ENCODE peak calls at places on chromosome 20, in four cellular contexts. D is G401; C is astrocyte of the cerebellum; X is stimulated activated CD8-positive, alpha-beta memory T cell treated with anti-CD3 and anti-CD28 coated beads, Interleukin-4, amount 100 ng/mL, for 48 hours. L is an unnamed sample.

GRCh38 chr20:47160240-47160639 is 196.3 kb downstream of the ZMYND8 start:
- DNase-seq in D (no peak), C (no peak), X (no peak), L (no peak)

GRCh38 chr20:40753472-40753871 is 64.4 kb upstream of the MAFB start:
- DNase-seq in D (no peak), C (no peak), X (no peak), L (no peak)

GRCh38 chr20:50527068-50527605 is 17.0 kb downstream of the PTPN1 start:
- DNase-seq in D (no peak), C (no peak), X (no peak), L (no peak)

GRCh38 chr20:49225896-49226295 is 6.7 kb downstream of the DDX27 start:
- DNase-seq in D (no peak), C (no peak), X (no peak), L (no peak)

GRCh38 chr20:22542427-22542826 is 41.9 kb downstream of the FOXA2 start:
- DNase-seq in D (no peak), C (no peak), X (no peak), L (no peak)

GRCh38 chr20:38671701-38672292 is 52.5 kb upstream of the SLC32A1 start:
- DNase-seq in D (no peak), C (no peak), X (no peak), L (no peak)

GRCh38 chr20:58294497-58295455 is 14.7 kb upstream of the RAB22A start:
- DNase-seq in D (no peak), C (no peak), X (no peak), L (no peak)

GRCh38 chr20:49937023-49937929 is 1.1 kb downstream of the RNF114 start:
- DNase-seq in D (peak; percentile 32), C (no peak), X (no peak), L (peak; percentile 26)

GRCh38 chr20:31841928-31842327 is 3.5 kb downstream of the FOXS1 start:
- DNase-seq in D (no peak), C (peak; percentile 53), X (no peak), L (no peak)

GRCh38 chr20:23245553-23246128 is 105.0 kb upstream of the NXT1 start:
- DNase-seq in D (peak; percentile 33), C (no peak), X (peak; percentile 35), L (peak; percentile 23)

GRCh38 chr20:48846516-48847492 is 19.0 kb upstream of the PREX1 start:
- DNase-seq in D (no peak), C (no peak), X (peak; percentile 81), L (peak; percentile 40)

GRCh38 chr20:46992640-46993035 is 98.0 kb downstream of the EYA2 start:
- DNase-seq in D (no peak), C (no peak), X (no peak), L (no peak)

GRCh38 chr20:11483697-11484096 is 434.0 kb upstream of the BTBD3 start:
- DNase-seq in D (no peak), C (no peak), X (no peak), L (no peak)

GRCh38 chr20:19269737-19270325 is 57.4 kb downstream of the SLC24A3 start:
- DNase-seq in D (no peak), C (no peak), X (no peak), L (no peak)

GRCh38 chr20:40945754-40946451 is 82.7 kb upstream of the TOP1 start:
- DNase-seq in D (peak; percentile 33), C (peak; percentile 60), X (no peak), L (peak; percentile 38)

GRCh38 chr20:34215711-34216381 is 25.4 kb upstream of the ASIP start:
- DNase-seq in D (peak; percentile 59), C (no peak), X (peak; percentile 77), L (peak; percentile 33)

GRCh38 chr20:18428490-18429173 is 38.2 kb downstream of the DZANK1 start:
- DNase-seq in D (no peak), C (no peak), X (no peak), L (no peak)

GRCh38 chr20:1803216-1804128 is 91.7 kb upstream of the SIRPA start:
- DNase-seq in D (peak; percentile 58), C (no peak), X (peak; percentile 42), L (peak; percentile 50)

GRCh38 chr20:38987777-38988176 is 25.6 kb downstream of the DHX35 start:
- DNase-seq in D (no peak), C (no peak), X (no peak), L (no peak)

GRCh38 chr20:36813784-36814136 is 40.2 kb upstream of the DSN1 start:
- DNase-seq in D (peak; percentile 72), C (no peak), X (no peak), L (peak; percentile 67)

GRCh38 chr20:63858393-63859165 is 2.7 kb upstream of the ABHD16B start:
- DNase-seq in D (peak; percentile 62), C (no peak), X (no peak), L (peak; percentile 87)

GRCh38 chr20:33239418-33239817 is 3.6 kb downstream of the BPIFA1 start:
- DNase-seq in D (no peak), C (no peak), X (no peak), L (no peak)

GRCh38 chr20:62461157-62461556 is 14.6 kb downstream of the GATA5 start:
- DNase-seq in D (no peak), C (no peak), X (no peak), L (no peak)

GRCh38 chr20:59145926-59146800 is 17.5 kb upstream of the ZNF831 start:
- DNase-seq in D (no peak), C (no peak), X (peak; percentile 82), L (no peak)

GRCh38 chr20:50366270-50367103 is 143.7 kb upstream of the PTPN1 start:
- DNase-seq in D (peak; percentile 12), C (peak; percentile 52), X (no peak), L (no peak)

GRCh38 chr20:35665949-35666288 is 1.2 kb upstream of the CPNE1 start:
- DNase-seq in D (no peak), C (no peak), X (no peak), L (no peak)

GRCh38 chr20:6636209-6637159 is 131.0 kb upstream of the BMP2 start:
- DNase-seq in D (no peak), C (peak; percentile 59), X (no peak), L (peak; percentile 3)

GRCh38 chr20:15342987-15343639 is 1005.7 kb upstream of the FLRT3 start:
- DNase-seq in D (no peak), C (no peak), X (no peak), L (no peak)

GRCh38 chr20:34536798-34537394 is 20.7 kb downstream of the DYNLRB1 start:
- DNase-seq in D (peak; percentile 51), C (no peak), X (peak; percentile 69), L (peak; percentile 52)

GRCh38 chr20:47576516-47577033 is 74.9 kb downstream of the NCOA3 start:
- DNase-seq in D (peak; percentile 29), C (peak; percentile 72), X (no peak), L (peak; percentile 55)

GRCh38 chr20:58135441-58136170 is 92.8 kb downstream of the ANKRD60 start:
- DNase-seq in D (no peak), C (no peak), X (no peak), L (no peak)

GRCh38 chr20:37385176-37385575 is 39.2 kb downstream of the SRC start:
- DNase-seq in D (no peak), C (no peak), X (no peak), L (no peak)

GRCh38 chr20:25860531-25861150 is 164.0 kb upstream of the ZNF337 start:
- DNase-seq in D (peak; percentile 36), C (no peak), X (peak; percentile 26), L (no peak)

L was measured in cerebellar cortex.